ENCODE peak calls at places on chromosomes 7 and 10, in four cellular contexts. O, P, F and W are unnamed samples.

GRCh38 chr10:77661100-77661499 is 23.5 kb upstream of the KCNMA1 start:
- DNase-seq in O (no peak), F (no peak), P (no peak), W (no peak)

GRCh38 chr7:5266148-5267028 is 16.4 kb upstream of the SLC29A4 start:
- DNase-seq in F (no peak), P (no peak), O (peak; percentile 48), W (no peak)

GRCh38 chr10:133103311-133103910 is 15.7 kb downstream of the ADGRA1 start:
- DNase-seq in P (no peak), O (no peak), F (no peak), W (no peak)

GRCh38 chr10:78028438-78029293 is 649 bp downstream of the POLR3A start:
- DNase-seq in O (no peak), P (peak; percentile 57), F (peak; percentile 62), W (no peak)

GRCh38 chr7:94295805-94296204 is 98.9 kb upstream of the COL1A2 start:
- DNase-seq in O (no peak), F (peak; percentile 75), P (peak; percentile 85), W (no peak)

GRCh38 chr10:3398825-3399646 is 226.5 kb upstream of the PITRM1 start:
- DNase-seq in P (no peak), O (no peak), F (peak; percentile 48), W (no peak)

GRCh38 chr10:63375458-63375857 is 90.3 kb downstream of the JMJD1C start:
- DNase-seq in O (no peak), P (no peak), F (no peak), W (no peak)

GRCh38 chr7:99254390-99254789 is 18.2 kb upstream of the MYH16 start:
- DNase-seq in F (no peak), O (no peak), P (no peak), W (peak; percentile 78)

GRCh38 chr7:105713488-105714465 is 132.5 kb upstream of the EFCAB10 start:
- DNase-seq in O (no peak), P (no peak), F (no peak), W (no peak)

GRCh38 chr7:155466814-155467675 is 9.1 kb downstream of the EN2 start:
- DNase-seq in P (no peak), O (no peak), F (no peak), W (no peak)

GRCh38 chr10:80924063-80924952 is 386.6 kb downstream of the SH2D4B start:
- DNase-seq in O (peak; percentile 52), P (peak; percentile 11), F (peak; percentile 56), W (no peak)

GRCh38 chr10:115951242-115951641 is 321.8 kb downstream of the GFRA1 start:
- DNase-seq in P (no peak), F (peak; percentile 19), O (no peak), W (no peak)

GRCh38 chr7:158734861-158735260 is 30.3 kb upstream of the NCAPG2 start:
- DNase-seq in P (peak; percentile 57), F (peak; percentile 33), O (no peak), W (no peak)

GRCh38 chr7:5217396-5217795 is 27.4 kb downstream of the WIPI2 start:
- DNase-seq in P (no peak), O (no peak), F (no peak), W (no peak)

GRCh38 chr10:52297727-52298126 is 16.4 kb upstream of the DKK1 start:
- DNase-seq in O (no peak), F (no peak), P (no peak), W (no peak)

DNA sequence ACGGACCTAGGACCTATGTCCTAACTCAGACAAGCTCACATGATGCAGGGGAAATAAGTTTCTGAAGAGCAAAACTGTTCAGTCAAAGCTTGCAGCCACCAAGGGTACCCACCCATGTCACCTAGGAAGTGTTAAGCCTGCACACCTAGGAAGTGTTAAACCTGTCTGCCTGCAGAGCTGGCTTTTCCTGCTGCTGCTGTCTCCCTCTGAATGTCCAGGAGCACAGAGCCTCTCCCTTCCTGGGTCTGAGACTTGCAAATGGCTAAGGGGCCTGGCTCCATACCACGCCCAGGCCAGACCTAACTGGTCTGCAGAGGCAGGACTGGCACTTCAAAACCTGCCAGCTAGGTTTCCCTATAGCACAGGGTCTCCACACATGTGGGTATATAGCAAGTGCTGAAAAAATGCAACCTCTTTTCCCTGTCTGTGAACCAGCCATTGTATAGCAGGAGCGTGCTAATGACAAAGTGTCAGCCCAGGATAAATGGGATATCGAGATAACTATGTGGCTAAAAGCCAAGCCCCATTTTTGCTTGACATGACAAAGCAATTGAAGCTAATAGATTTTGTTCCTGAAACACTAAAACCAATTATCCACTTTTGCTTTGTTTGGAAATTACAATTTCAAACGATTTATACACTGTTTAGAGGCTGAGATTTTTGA is 1.5 kb downstream of the GDF2 start:
- DNase-seq in P (no peak), O (no peak), F (no peak), W (no peak)
- H3K9me1 ChIP-seq in P (peaks cover 4% of the 10 kb centered on the region), O (no peaks in the 10 kb centered on the region), F (no peaks in the 10 kb centered on the region), W (no peaks in the 10 kb centered on the region)

DNA sequence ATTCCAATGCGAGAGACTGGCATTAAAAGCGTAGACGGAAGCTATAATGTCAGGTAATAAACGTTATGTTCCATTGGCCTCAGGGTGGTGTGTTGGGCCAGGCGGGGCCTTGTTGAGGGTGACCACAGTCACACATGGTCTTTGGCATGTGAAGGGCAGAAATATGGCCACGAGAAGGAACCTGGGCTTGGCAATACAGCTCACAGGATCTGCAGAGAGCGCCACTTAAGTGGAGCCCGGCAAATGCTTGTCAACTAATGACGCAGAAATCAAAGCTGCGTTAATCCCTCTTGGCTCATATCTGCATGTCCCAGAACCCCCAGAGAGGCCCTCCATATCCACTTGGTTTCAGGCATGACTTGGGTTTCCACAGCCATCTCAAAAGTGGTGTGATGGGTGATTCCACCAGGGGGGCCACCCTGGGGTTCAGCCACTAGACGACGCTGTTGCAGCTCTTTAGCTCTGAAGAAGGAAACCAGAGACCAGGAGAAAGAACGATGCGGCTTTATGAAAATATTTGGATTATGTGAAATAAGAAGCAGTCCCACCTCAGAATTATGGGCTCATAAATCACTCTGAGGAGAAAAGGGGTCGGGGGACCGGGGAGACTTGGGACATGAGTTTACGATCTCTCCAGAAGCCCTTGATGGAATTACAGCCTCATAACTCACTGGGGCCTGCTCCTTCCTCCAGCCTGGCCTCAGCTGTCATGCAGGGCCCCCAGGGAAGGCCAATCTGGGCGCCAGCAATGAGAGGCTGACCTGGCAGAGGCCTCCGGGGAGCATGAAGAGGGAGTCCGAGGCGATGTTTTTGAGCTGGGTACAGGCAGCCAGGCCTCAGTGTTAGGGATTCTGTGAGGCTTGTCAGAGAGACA is 462.5 kb downstream of the PLXNA4 start:
- DNase-seq in P (no peak), O (peak; percentile 37), F (no peak), W (no peak)
- H3K9me1 ChIP-seq in P (no peaks in the 10 kb centered on the region), O (no peaks in the 10 kb centered on the region), F (no peaks in the 10 kb centered on the region), W (no peaks in the 10 kb centered on the region)

DNA sequence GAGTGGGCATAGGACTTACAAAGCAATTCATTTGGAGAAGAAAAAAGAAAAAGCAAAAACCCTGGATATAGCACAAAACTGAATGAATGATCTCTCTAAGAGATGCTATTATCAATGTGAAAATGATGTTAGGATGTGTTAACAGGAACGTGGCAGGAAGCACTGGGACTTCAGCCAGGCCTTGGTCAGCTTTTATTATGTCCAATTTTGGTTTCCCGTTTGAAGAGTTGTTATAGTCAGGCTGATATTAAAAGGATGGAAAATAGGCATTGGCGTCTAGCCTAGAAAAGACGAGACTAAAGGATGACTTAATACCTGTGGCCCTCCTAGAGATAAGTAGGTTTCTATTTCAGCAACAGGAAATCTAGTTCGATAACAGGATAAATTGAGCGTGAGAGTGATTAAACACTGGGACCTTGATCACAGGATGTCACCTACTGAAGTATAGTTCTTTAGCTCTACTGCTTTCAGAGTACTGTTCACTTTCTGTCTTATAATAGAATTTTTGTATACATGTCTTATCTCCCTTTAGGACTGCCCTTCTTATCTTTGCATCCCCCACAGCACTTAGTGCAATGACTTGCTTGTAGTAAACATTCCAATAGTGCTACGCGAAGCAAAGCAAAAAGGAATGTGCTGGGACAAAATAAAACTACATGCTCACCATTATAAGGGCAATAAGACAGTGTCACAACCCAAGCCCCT is 99.8 kb upstream of the AGBL3 start:
- DNase-seq in O (no peak), F (peak; percentile 84), P (peak; percentile 80), W (no peak)
- H3K9me1 ChIP-seq in O (no peaks in the 10 kb centered on the region), F (no peaks in the 10 kb centered on the region), P (peaks cover 31% of the 10 kb centered on the region), W (no peaks in the 10 kb centered on the region)

GRCh38 chr10:34618611-34619010 is 196.5 kb downstream of the PARD3 start:
- DNase-seq in P (no peak), O (no peak), F (no peak), W (no peak)
- H3K9me1 ChIP-seq in P (no peaks in the 10 kb centered on the region), O (no peaks in the 10 kb centered on the region), F (no peaks in the 10 kb centered on the region), W (peaks cover 2% of the 10 kb centered on the region)

GRCh38 chr10:97128851-97129186 is 56.9 kb downstream of the SLIT1 start:
- DNase-seq in P (no peak), F (no peak), O (no peak), W (no peak)
- H3K9me1 ChIP-seq in P (no peaks in the 10 kb centered on the region), F (no peaks in the 10 kb centered on the region), O (no peaks in the 10 kb centered on the region), W (no peaks in the 10 kb centered on the region)